ENCODE peak calls at places on chromosomes 6 and 20, in six cellular contexts. W is GM06990, U is fibroblast of pulmonary artery, T is heart left ventricle, A is HepG2, R is cardiac muscle cell. N is an unnamed sample.

GRCh38 chr20:57383447-57384347 is 7.5 kb upstream of the RBM38 start:
- DNase-seq in R (no peak), W (no peak), U (no peak), T (no peak), A (no peak), N (no peak)

GRCh38 chr20:47405775-47406325 is 49.4 kb upstream of the ZMYND8 start:
- DNase-seq in A (no peak), W (no peak), R (no peak), U (no peak), T (no peak), N (no peak)

GRCh38 chr6:1864496-1864895 is 254.8 kb downstream of the FOXC1 start:
- DNase-seq in T (no peak), R (peak; percentile 71), U (no peak), W (no peak), A (peak; percentile 28), N (peak; percentile 22)

GRCh38 chr6:6931047-6932025 is 176.4 kb upstream of the RREB1 start:
- DNase-seq in T (no peak), U (no peak), W (no peak), A (no peak), R (no peak), N (no peak)

GRCh38 chr6:37368961-37369320 is 15.2 kb downstream of the RNF8 start:
- DNase-seq in R (no peak), T (no peak), A (no peak), W (no peak), U (no peak), N (no peak)

GRCh38 chr6:150208606-150209352 is 65.9 kb downstream of the PPP1R14C start:
- DNase-seq in A (no peak), R (no peak), T (no peak), U (no peak), W (no peak), N (no peak)

GRCh38 chr6:35474978-35475570 is 6.9 kb downstream of the RPL10A start:
- DNase-seq in T (no peak), A (no peak), R (no peak), W (peak; percentile 44), U (no peak), N (no peak)

GRCh38 chr6:43778131-43778857 is 8.3 kb downstream of the VEGFA start:
- DNase-seq in A (no peak), T (no peak), W (no peak), R (no peak), U (no peak), N (no peak)

GRCh38 chr20:50824137-50824536 is 29.3 kb downstream of the BCAS4 start:
- DNase-seq in A (no peak), R (no peak), U (peak; percentile 86), T (no peak), W (no peak), N (peak; percentile 41)

GRCh38 chr20:6083926-6084325 is 30.1 kb upstream of the LRRN4 start:
- DNase-seq in W (no peak), T (no peak), U (no peak), R (no peak), A (no peak), N (no peak)

GRCh38 chr20:4740774-4741431 is 19.2 kb downstream of the PRND start:
- DNase-seq in W (no peak), A (peak; percentile 60), T (no peak), U (peak; percentile 51), R (peak; percentile 64), N (peak; percentile 46)

GRCh38 chr20:51034988-51035656 is 12.2 kb upstream of the KCNG1 start:
- DNase-seq in T (no peak), W (no peak), A (no peak), R (no peak), U (no peak), N (no peak)

GRCh38 chr20:38460040-38460623 is 12.5 kb upstream of the RALGAPB start:
- DNase-seq in A (peak; percentile 92), T (no peak), R (peak; percentile 72), W (no peak), U (peak; percentile 94), N (peak; percentile 88)

GRCh38 chr6:32689531-32690505 is 23.4 kb upstream of the HLA-DQB1 start:
- DNase-seq in W (peak; percentile 59), T (no peak), R (no peak), U (peak; percentile 3), A (no peak), N (peak; percentile 11)

GRCh38 chr6:166520905-166521834 is 65.3 kb downstream of the RAMACL start:
- DNase-seq in A (no peak), W (no peak), R (no peak), T (no peak), U (no peak), N (peak; percentile 11)

GRCh38 chr6:143634486-143634885 is 43.3 kb upstream of the PHACTR2 start:
- DNase-seq in T (no peak), U (no peak), W (no peak), A (no peak), R (no peak), N (no peak)

GRCh38 chr20:49706548-49707517 is 6.8 kb downstream of the B4GALT5 start:
- DNase-seq in R (peak; percentile 48), U (no peak), W (no peak), T (no peak), A (no peak), N (no peak)

GRCh38 chr6:62298745-62299392 is 12.8 kb upstream of the KHDRBS2 start:
- DNase-seq in W (peak; percentile 33), U (no peak), A (no peak), R (no peak), T (no peak), N (no peak)

GRCh38 chr20:40941023-40941655 is 87.5 kb upstream of the TOP1 start:
- DNase-seq in R (no peak), A (no peak), T (no peak), W (peak; percentile 16), U (no peak), N (no peak)

GRCh38 chr6:63573899-63574553 is 1.7 kb downstream of the LOC128125822 start:
- DNase-seq in W (peak; percentile 29), T (no peak), A (peak; percentile 87), U (peak; percentile 73), R (peak; percentile 50), N (peak; percentile 64)

GRCh38 chr6:39995633-39996032 is 61.4 kb upstream of the MOCS1 start:
- DNase-seq in W (no peak), R (no peak), A (no peak), T (no peak), U (no peak), N (no peak)

GRCh38 chr6:99348220-99348822 is 1.2 kb downstream of the FAXC start:
- DNase-seq in R (no peak), A (no peak), W (no peak), U (no peak), T (no peak), N (no peak)

GRCh38 chr6:30647802-30648460 is 998 bp downstream of the C6orf136 start:
- DNase-seq in A (no peak), R (no peak), U (no peak), W (no peak), T (no peak), N (no peak)

GRCh38 chr20:34516874-34517542 is 786 bp downstream of the DYNLRB1 start:
- DNase-seq in U (peak; percentile 22), W (no peak), T (no peak), R (peak; percentile 28), A (no peak), N (peak; percentile 32)

GRCh38 chr6:144816936-144817335 is 531.8 kb downstream of the UTRN start:
- DNase-seq in U (no peak), A (peak; percentile 17), W (no peak), R (no peak), T (no peak), N (no peak)
- TF ChIP-seq CTCF in U (no peak), A (no peak), W (no peak), R (no peak), T (no peak), N (no peak)

DNA sequence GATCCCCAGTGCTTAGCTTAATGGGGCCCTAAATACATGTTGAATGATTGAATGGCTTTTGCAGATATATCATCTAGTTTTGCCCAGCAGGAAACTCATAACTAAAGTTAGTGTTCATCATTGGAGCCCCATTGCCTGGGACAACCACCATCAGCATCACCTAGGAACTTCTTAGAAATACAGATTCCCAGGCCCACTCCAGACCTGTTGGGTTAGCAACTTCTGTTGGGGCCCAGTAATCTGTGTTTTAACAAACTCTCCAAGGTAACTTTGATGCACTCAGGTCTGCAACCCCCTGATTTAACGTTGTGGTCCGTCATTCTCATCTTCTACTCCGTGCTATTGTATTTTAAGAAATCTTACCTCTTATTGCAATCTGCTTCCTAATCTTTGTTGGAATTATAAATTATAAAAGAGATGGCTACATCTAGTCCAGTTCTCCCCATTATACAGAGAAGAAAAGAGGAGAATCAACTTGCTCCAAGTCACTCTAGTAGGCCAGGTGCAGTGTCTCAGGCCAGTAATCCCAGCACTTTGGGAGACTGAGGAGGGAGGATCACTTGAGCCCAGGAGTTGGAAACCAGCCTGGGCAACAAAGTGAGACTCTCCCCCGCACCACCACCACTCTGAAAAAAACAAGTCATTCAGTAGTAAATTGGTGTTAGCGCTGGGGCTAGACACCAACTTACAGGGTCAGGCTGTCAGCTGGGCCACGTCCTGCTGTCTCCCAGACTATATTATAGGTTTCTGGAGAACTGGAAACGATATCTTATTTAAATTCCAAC is 13.7 kb downstream of the FOXP4 start:
- DNase-seq in A (no peak), U (no peak), R (no peak), T (no peak), W (no peak), N (no peak)
- H3K4me3 ChIP-seq in A (no peak overlapping the region), U (no peak overlapping the region), R (peak overlapping the region; percentile 29), T (peak overlapping the region; percentile 57), W (peak overlapping the region; percentile 63), N (peak overlapping the region; percentile 59)

GRCh38 chr6:302760-303159 is 10.5 kb downstream of the DUSP22 start:
- DNase-seq in W (no peak), U (no peak), A (no peak), T (no peak), R (no peak), N (no peak)

GRCh38 chr6:304833-305370 is 12.6 kb downstream of the DUSP22 start:
- DNase-seq in T (no peak), R (no peak), W (no peak), A (no peak), U (no peak), N (no peak)

GRCh38 chr6:303263-303662 is 11.0 kb downstream of the DUSP22 start:
- DNase-seq in R (no peak), A (no peak), W (no peak), T (no peak), U (no peak), N (no peak)

GRCh38 chr6:305371-306206 is 13.3 kb downstream of the DUSP22 start:
- DNase-seq in W (peak; percentile 80), T (no peak), U (no peak), R (peak; percentile 31), A (no peak), N (no peak)

GRCh38 chr6:303948-304558 is 11.8 kb downstream of the DUSP22 start:
- DNase-seq in A (no peak), R (no peak), W (no peak), T (no peak), U (no peak), N (no peak)
- TF ChIP-seq CTCF in A (peak; percentile 32), R (no peak), W (peak; percentile 28), T (no peak), U (no peak), N (no peak)

DNA sequence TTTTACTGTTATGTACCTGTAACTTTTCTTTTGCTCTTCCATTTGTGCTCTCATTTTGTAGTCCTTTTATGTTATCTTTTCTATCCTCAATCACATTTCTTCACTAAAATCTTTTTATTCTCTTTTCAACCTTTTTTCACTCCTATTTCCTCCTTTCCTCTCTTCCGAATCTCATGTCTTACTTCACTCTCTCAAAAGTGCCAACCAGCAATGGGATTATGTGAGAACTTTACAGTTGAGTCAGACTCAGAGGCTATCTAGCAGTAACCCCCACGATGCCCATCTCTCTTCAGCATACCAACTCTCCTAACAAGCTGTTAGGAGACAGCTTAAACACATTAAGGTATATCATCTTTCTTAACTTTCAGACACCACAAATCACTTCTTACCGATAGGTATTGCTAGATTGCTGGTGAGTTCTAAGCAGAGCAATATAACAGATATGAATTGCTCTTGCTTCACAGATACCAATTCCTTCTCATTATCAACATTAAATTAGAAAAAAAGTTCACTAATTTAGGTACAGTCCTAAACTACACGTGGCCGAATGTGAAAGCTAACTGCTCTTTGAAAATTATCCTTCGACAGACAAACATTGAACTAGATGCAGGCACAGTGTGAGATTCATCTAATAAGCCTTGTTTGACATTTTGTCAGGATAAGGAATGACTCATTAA is 1.4 kb downstream of the FAM184A start:
- DNase-seq in U (no peak), W (no peak), R (no peak), T (no peak), A (no peak), N (no peak)
- H3K4me3 ChIP-seq in U (no peak overlapping the region), W (no peak overlapping the region), R (no peak overlapping the region), T (no peak overlapping the region), A (peak overlapping the region; percentile 60), N (no peak overlapping the region)

N was measured in fibroblast of villous mesenchyme.